ENCODE peak calls at places on chromosome 22, in nine cellular contexts. One of them, this sample, is unnamed.

GRCh38 chr22:16819249-16819648 is 6.0 kb downstream of the XKR3 start:
- DNase-seq in gastrocnemius medialis: no peak
- DNase-seq in GM23338: no peak
- DNase-seq in neuronal stem cell: no peak
- DNase-seq in thoracic aorta: no peak
- DNase-seq in suprapubic skin: no peak
- DNase-seq in body of pancreas: no peak
- DNase-seq in uterus: no peak
- DNase-seq in left ventricle myocardium inferior: no peak
- DNase-seq in this sample: no peak

GRCh38 chr22:45101828-45102227 is 61.9 kb upstream of the NUP50 start:
- DNase-seq in gastrocnemius medialis: no peak
- DNase-seq in GM23338: peak; percentile 91
- DNase-seq in neuronal stem cell: no peak
- DNase-seq in thoracic aorta: no peak
- DNase-seq in suprapubic skin: no peak
- DNase-seq in body of pancreas: peak; percentile 29
- DNase-seq in uterus: peak; percentile 34
- DNase-seq in left ventricle myocardium inferior: peak; percentile 21
- DNase-seq in this sample: no peak

GRCh38 chr22:27094633-27095308 is 437.4 kb downstream of the MIAT start:
- DNase-seq in gastrocnemius medialis: no peak
- DNase-seq in GM23338: no peak
- DNase-seq in neuronal stem cell: no peak
- DNase-seq in thoracic aorta: no peak
- DNase-seq in suprapubic skin: no peak
- DNase-seq in body of pancreas: no peak
- DNase-seq in uterus: peak; percentile 40
- DNase-seq in left ventricle myocardium inferior: peak; percentile 39
- DNase-seq in this sample: no peak

GRCh38 chr22:50676211-50676636 is 3.6 kb downstream of the SHANK3 start:
- DNase-seq in gastrocnemius medialis: no peak
- DNase-seq in GM23338: no peak
- DNase-seq in neuronal stem cell: no peak
- DNase-seq in thoracic aorta: no peak
- DNase-seq in suprapubic skin: peak; percentile 71
- DNase-seq in body of pancreas: no peak
- DNase-seq in uterus: no peak
- DNase-seq in left ventricle myocardium inferior: no peak
- DNase-seq in this sample: no peak

GRCh38 chr22:38718414-38718813 is 12.7 kb downstream of the GTPBP1 start:
- DNase-seq in gastrocnemius medialis: peak; percentile 55
- DNase-seq in GM23338: peak; percentile 78
- DNase-seq in neuronal stem cell: no peak
- DNase-seq in thoracic aorta: peak; percentile 51
- DNase-seq in suprapubic skin: peak; percentile 85
- DNase-seq in body of pancreas: peak; percentile 87
- DNase-seq in uterus: peak; percentile 64
- DNase-seq in left ventricle myocardium inferior: no peak
- DNase-seq in this sample: no peak

GRCh38 chr22:44878483-44879300 is 126.3 kb downstream of the ARHGAP8 start:
- DNase-seq in gastrocnemius medialis: no peak
- DNase-seq in GM23338: no peak
- DNase-seq in neuronal stem cell: no peak
- DNase-seq in thoracic aorta: no peak
- DNase-seq in suprapubic skin: peak; percentile 20
- DNase-seq in body of pancreas: no peak
- DNase-seq in uterus: no peak
- DNase-seq in left ventricle myocardium inferior: no peak
- DNase-seq in this sample: no peak

GRCh38 chr22:48670317-48670716 is 1157.4 kb downstream of the BRD1 start:
- DNase-seq in gastrocnemius medialis: no peak
- DNase-seq in GM23338: no peak
- DNase-seq in neuronal stem cell: no peak
- DNase-seq in thoracic aorta: no peak
- DNase-seq in suprapubic skin: no peak
- DNase-seq in body of pancreas: no peak
- DNase-seq in uterus: no peak
- DNase-seq in left ventricle myocardium inferior: no peak
- DNase-seq in this sample: no peak

GRCh38 chr22:49629586-49630447 is 197.9 kb downstream of the BRD1 start:
- DNase-seq in gastrocnemius medialis: no peak
- DNase-seq in GM23338: no peak
- DNase-seq in neuronal stem cell: peak; percentile 18
- DNase-seq in thoracic aorta: no peak
- DNase-seq in suprapubic skin: no peak
- DNase-seq in body of pancreas: no peak
- DNase-seq in uterus: no peak
- DNase-seq in left ventricle myocardium inferior: no peak
- DNase-seq in this sample: no peak

GRCh38 chr22:50481440-50482106 is at the start of gene ADM2:
- DNase-seq in gastrocnemius medialis: no peak
- DNase-seq in GM23338: peak; percentile 87
- DNase-seq in neuronal stem cell: peak; percentile 49
- DNase-seq in thoracic aorta: no peak
- DNase-seq in suprapubic skin: no peak
- DNase-seq in body of pancreas: peak; percentile 73
- DNase-seq in uterus: no peak
- DNase-seq in left ventricle myocardium inferior: no peak
- DNase-seq in this sample: peak; percentile 40

GRCh38 chr22:41780714-41781507 is 19.6 kb upstream of the CCDC134 start:
- DNase-seq in gastrocnemius medialis: peak; percentile 20
- DNase-seq in GM23338: peak; percentile 38
- DNase-seq in neuronal stem cell: no peak
- DNase-seq in thoracic aorta: peak; percentile 9
- DNase-seq in suprapubic skin: peak; percentile 82
- DNase-seq in body of pancreas: peak; percentile 33
- DNase-seq in uterus: peak; percentile 32
- DNase-seq in left ventricle myocardium inferior: peak; percentile 35
- DNase-seq in this sample: peak; percentile 44

GRCh38 chr22:27349456-27349855 is 452.1 kb downstream of the MN1 start:
- DNase-seq in gastrocnemius medialis: no peak
- DNase-seq in GM23338: no peak
- DNase-seq in neuronal stem cell: no peak
- DNase-seq in thoracic aorta: no peak
- DNase-seq in suprapubic skin: no peak
- DNase-seq in body of pancreas: no peak
- DNase-seq in uterus: no peak
- DNase-seq in left ventricle myocardium inferior: no peak
- DNase-seq in this sample: no peak

GRCh38 chr22:30267382-30268302 is 991 bp upstream of the OSM start:
- DNase-seq in gastrocnemius medialis: no peak
- DNase-seq in GM23338: no peak
- DNase-seq in neuronal stem cell: no peak
- DNase-seq in thoracic aorta: no peak
- DNase-seq in suprapubic skin: no peak
- DNase-seq in body of pancreas: no peak
- DNase-seq in uterus: no peak
- DNase-seq in left ventricle myocardium inferior: no peak
- DNase-seq in this sample: no peak

GRCh38 chr22:19756288-19757128 is 4.1 kb upstream of the TBX1 start:
- DNase-seq in gastrocnemius medialis: no peak
- DNase-seq in GM23338: peak; percentile 73
- DNase-seq in neuronal stem cell: no peak
- DNase-seq in thoracic aorta: no peak
- DNase-seq in suprapubic skin: no peak
- DNase-seq in body of pancreas: peak; percentile 66
- DNase-seq in uterus: no peak
- DNase-seq in left ventricle myocardium inferior: no peak
- DNase-seq in this sample: no peak

GRCh38 chr22:19757985-19758895 is 2.3 kb upstream of the TBX1 start:
- DNase-seq in gastrocnemius medialis: no peak
- DNase-seq in GM23338: peak; percentile 40
- DNase-seq in neuronal stem cell: no peak
- DNase-seq in thoracic aorta: no peak
- DNase-seq in suprapubic skin: no peak
- DNase-seq in body of pancreas: no peak
- DNase-seq in uterus: no peak
- DNase-seq in left ventricle myocardium inferior: no peak
- DNase-seq in this sample: no peak

GRCh38 chr22:19755722-19756287 is 4.8 kb upstream of the TBX1 start:
- DNase-seq in gastrocnemius medialis: no peak
- DNase-seq in GM23338: peak; percentile 55
- DNase-seq in neuronal stem cell: no peak
- DNase-seq in thoracic aorta: no peak
- DNase-seq in suprapubic skin: no peak
- DNase-seq in body of pancreas: no peak
- DNase-seq in uterus: no peak
- DNase-seq in left ventricle myocardium inferior: no peak
- DNase-seq in this sample: no peak

GRCh38 chr22:19758896-19759458 is 1.6 kb upstream of the TBX1 start:
- DNase-seq in gastrocnemius medialis: no peak
- DNase-seq in GM23338: peak; percentile 29
- DNase-seq in neuronal stem cell: no peak
- DNase-seq in thoracic aorta: no peak
- DNase-seq in suprapubic skin: no peak
- DNase-seq in body of pancreas: no peak
- DNase-seq in uterus: no peak
- DNase-seq in left ventricle myocardium inferior: no peak
- DNase-seq in this sample: no peak

DNA sequence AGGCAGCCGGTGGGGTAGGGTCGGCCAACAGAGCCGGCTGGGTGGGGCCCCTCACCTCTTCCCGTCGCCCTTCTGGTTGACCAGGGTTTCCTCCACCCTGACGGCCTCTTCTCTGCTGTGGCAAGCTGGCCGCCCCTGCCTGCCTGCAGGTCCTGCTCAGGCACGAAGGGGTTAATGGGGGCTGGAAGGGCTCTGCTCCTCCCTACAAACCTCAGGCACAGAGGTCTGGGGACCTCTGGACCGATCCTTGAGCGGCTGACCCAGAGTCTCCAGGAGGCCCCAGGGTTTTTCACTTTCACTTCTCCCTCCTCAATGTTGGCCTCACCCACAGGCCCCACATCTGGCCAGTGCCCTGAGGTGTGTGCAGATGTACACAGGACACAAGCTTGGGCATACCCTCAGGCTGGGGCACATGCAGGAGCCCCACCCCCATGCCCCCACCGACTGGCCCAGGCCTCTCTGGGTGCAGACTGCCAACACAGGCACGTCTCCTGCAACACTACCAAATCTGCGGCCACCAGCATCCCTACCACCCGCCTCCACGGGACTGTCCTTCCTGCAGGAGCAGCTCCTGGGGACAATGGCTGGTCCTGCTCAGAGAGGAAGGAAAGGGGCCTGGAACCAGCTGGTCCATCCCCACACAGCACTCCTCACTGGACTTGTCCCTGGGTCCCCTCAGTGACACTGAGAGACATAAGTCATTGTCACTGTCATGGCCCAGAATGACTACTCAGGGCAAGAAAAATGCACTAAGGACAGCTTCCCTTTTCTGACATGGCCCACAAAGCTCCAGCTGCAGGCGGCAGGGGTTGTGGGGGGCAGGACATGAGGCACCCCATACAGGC is 3.2 kb upstream of the TBX1 start:
- DNase-seq in gastrocnemius medialis: no peak
- DNase-seq in GM23338: peak; percentile 61
- DNase-seq in neuronal stem cell: no peak
- DNase-seq in thoracic aorta: no peak
- DNase-seq in suprapubic skin: no peak
- DNase-seq in body of pancreas: no peak
- DNase-seq in uterus: no peak
- DNase-seq in left ventricle myocardium inferior: no peak
- DNase-seq in this sample: no peak
- H3K4me1 ChIP-seq in gastrocnemius medialis: peaks cover 4% of the 10 kb centered on the region
- H3K4me1 ChIP-seq in GM23338: peaks cover 22% of the 10 kb centered on the region
- H3K4me1 ChIP-seq in neuronal stem cell: peaks cover 19% of the 10 kb centered on the region
- H3K4me1 ChIP-seq in thoracic aorta: peaks cover 27% of the 10 kb centered on the region
- H3K4me1 ChIP-seq in suprapubic skin: peaks cover 66% of the 10 kb centered on the region
- H3K4me1 ChIP-seq in body of pancreas: peaks cover 35% of the 10 kb centered on the region
- H3K4me1 ChIP-seq in uterus: no peaks in the 10 kb centered on the region
- H3K4me1 ChIP-seq in left ventricle myocardium inferior: peaks cover 42% of the 10 kb centered on the region
- H3K4me1 ChIP-seq in this sample: peaks cover 43% of the 10 kb centered on the region

GRCh38 chr22:46461566-46462180 is 75.7 kb downstream of the CELSR1 start:
- DNase-seq in gastrocnemius medialis: no peak
- DNase-seq in GM23338: no peak
- DNase-seq in neuronal stem cell: no peak
- DNase-seq in thoracic aorta: no peak
- DNase-seq in suprapubic skin: no peak
- DNase-seq in body of pancreas: no peak
- DNase-seq in uterus: no peak
- DNase-seq in left ventricle myocardium inferior: no peak
- DNase-seq in this sample: no peak
- H3K36me3 ChIP-seq in gastrocnemius medialis: no peaks in the 10 kb centered on the region
- H3K36me3 ChIP-seq in GM23338: no peaks in the 10 kb centered on the region
- H3K36me3 ChIP-seq in neuronal stem cell: peaks cover 28% of the 10 kb centered on the region
- H3K36me3 ChIP-seq in thoracic aorta: no peaks in the 10 kb centered on the region
- H3K36me3 ChIP-seq in suprapubic skin: no peaks in the 10 kb centered on the region
- H3K36me3 ChIP-seq in body of pancreas: no peaks in the 10 kb centered on the region
- H3K36me3 ChIP-seq in uterus: no peaks in the 10 kb centered on the region
- H3K36me3 ChIP-seq in left ventricle myocardium inferior: no peaks in the 10 kb centered on the region
- H3K36me3 ChIP-seq in this sample: no peaks in the 10 kb centered on the region

GRCh38 chr22:37054600-37055365 is 3.2 kb downstream of the KCTD17 start:
- DNase-seq in gastrocnemius medialis: no peak
- DNase-seq in GM23338: no peak
- DNase-seq in neuronal stem cell: no peak
- DNase-seq in thoracic aorta: no peak
- DNase-seq in suprapubic skin: no peak
- DNase-seq in body of pancreas: no peak
- DNase-seq in uterus: no peak
- DNase-seq in left ventricle myocardium inferior: no peak
- DNase-seq in this sample: no peak
- H3K4me1 ChIP-seq in gastrocnemius medialis: no peaks in the 10 kb centered on the region
- H3K4me1 ChIP-seq in GM23338: peaks cover 3% of the 10 kb centered on the region
- H3K4me1 ChIP-seq in neuronal stem cell: peaks cover 6% of the 10 kb centered on the region
- H3K4me1 ChIP-seq in thoracic aorta: peaks cover 11% of the 10 kb centered on the region
- H3K4me1 ChIP-seq in suprapubic skin: peaks cover 38% of the 10 kb centered on the region
- H3K4me1 ChIP-seq in body of pancreas: peaks cover 8% of the 10 kb centered on the region
- H3K4me1 ChIP-seq in uterus: no peaks in the 10 kb centered on the region
- H3K4me1 ChIP-seq in left ventricle myocardium inferior: peaks cover 30% of the 10 kb centered on the region
- H3K4me1 ChIP-seq in this sample: peaks cover 29% of the 10 kb centered on the region

GRCh38 chr22:24090581-24090980 is 79.5 kb downstream of the CABIN1 start:
- DNase-seq in gastrocnemius medialis: no peak
- DNase-seq in GM23338: no peak
- DNase-seq in neuronal stem cell: no peak
- DNase-seq in thoracic aorta: no peak
- DNase-seq in suprapubic skin: peak; percentile 50
- DNase-seq in body of pancreas: no peak
- DNase-seq in uterus: no peak
- DNase-seq in left ventricle myocardium inferior: no peak
- DNase-seq in this sample: no peak

GRCh38 chr22:24091551-24092420 is 80.7 kb downstream of the CABIN1 start:
- DNase-seq in gastrocnemius medialis: no peak
- DNase-seq in GM23338: no peak
- DNase-seq in neuronal stem cell: no peak
- DNase-seq in thoracic aorta: no peak
- DNase-seq in suprapubic skin: peak; percentile 63
- DNase-seq in body of pancreas: peak; percentile 4
- DNase-seq in uterus: no peak
- DNase-seq in left ventricle myocardium inferior: peak; percentile 80
- DNase-seq in this sample: peak; percentile 73

GRCh38 chr22:24088796-24089195 is 77.7 kb downstream of the CABIN1 start:
- DNase-seq in gastrocnemius medialis: no peak
- DNase-seq in GM23338: peak; percentile 9
- DNase-seq in neuronal stem cell: no peak
- DNase-seq in thoracic aorta: no peak
- DNase-seq in suprapubic skin: peak; percentile 24
- DNase-seq in body of pancreas: no peak
- DNase-seq in uterus: no peak
- DNase-seq in left ventricle myocardium inferior: no peak
- DNase-seq in this sample: no peak

GRCh38 chr22:24087071-24087795 is 76.1 kb downstream of the CABIN1 start:
- DNase-seq in gastrocnemius medialis: no peak
- DNase-seq in GM23338: no peak
- DNase-seq in neuronal stem cell: no peak
- DNase-seq in thoracic aorta: no peak
- DNase-seq in suprapubic skin: peak; percentile 54
- DNase-seq in body of pancreas: no peak
- DNase-seq in uterus: no peak
- DNase-seq in left ventricle myocardium inferior: no peak
- DNase-seq in this sample: no peak

GRCh38 chr22:24089951-24090350 is 78.8 kb downstream of the CABIN1 start:
- DNase-seq in gastrocnemius medialis: no peak
- DNase-seq in GM23338: no peak
- DNase-seq in neuronal stem cell: no peak
- DNase-seq in thoracic aorta: no peak
- DNase-seq in suprapubic skin: peak; percentile 47
- DNase-seq in body of pancreas: no peak
- DNase-seq in uterus: no peak
- DNase-seq in left ventricle myocardium inferior: no peak
- DNase-seq in this sample: no peak
- H3K36me3 ChIP-seq in gastrocnemius medialis: no peaks in the 10 kb centered on the region
- H3K36me3 ChIP-seq in GM23338: peaks cover 11% of the 10 kb centered on the region
- H3K36me3 ChIP-seq in neuronal stem cell: peaks cover 94% of the 10 kb centered on the region
- H3K36me3 ChIP-seq in thoracic aorta: peaks cover 27% of the 10 kb centered on the region
- H3K36me3 ChIP-seq in suprapubic skin: peaks cover 89% of the 10 kb centered on the region
- H3K36me3 ChIP-seq in body of pancreas: no peaks in the 10 kb centered on the region
- H3K36me3 ChIP-seq in uterus: no peaks in the 10 kb centered on the region
- H3K36me3 ChIP-seq in left ventricle myocardium inferior: peaks cover 75% of the 10 kb centered on the region
- H3K36me3 ChIP-seq in this sample: no peaks in the 10 kb centered on the region